ENCODE peak calls at places on chromosome 4, in five cellular contexts. H is mammary epithelial cell, R is stomach, G is breast epithelium, T is OCI-LY7. A is an unnamed sample.
A peak's percentile ranks its signal among the peaks of the same experiment; 100 is the strongest.

GRCh38 chr4:39480902-39481695 is 22.2 kb downstream of the LIAS start:
- DNase-seq in H (no peak), R (no peak), G (no peak), T (no peak), A (no peak)

GRCh38 chr4:53962516-53963225 is 101.7 kb downstream of the CHIC2 start:
- DNase-seq in H (peak; percentile 84), R (no peak), G (no peak), T (no peak), A (no peak)

GRCh38 chr4:23373269-23373668 is 516.6 kb downstream of the PPARGC1A start:
- DNase-seq in H (peak; percentile 48), R (peak; percentile 79), G (no peak), T (no peak), A (no peak)

GRCh38 chr4:179417357-179417756 is 1975.1 kb upstream of the AGA start:
- DNase-seq in H (no peak), R (no peak), G (no peak), T (no peak), A (no peak)

GRCh38 chr4:74456056-74456744 is 11.3 kb downstream of the AREG start:
- DNase-seq in H (peak; percentile 91), R (no peak), G (no peak), T (no peak), A (no peak)

GRCh38 chr4:94995684-94996394 is 238.1 kb downstream of the BMPR1B start:
- DNase-seq in H (peak; percentile 16), R (no peak), G (no peak), T (no peak), A (peak; percentile 11)

GRCh38 chr4:183905593-183906485 is 732 bp downstream of the STOX2 start:
- DNase-seq in H (peak; percentile 43), R (peak; percentile 45), G (no peak), T (no peak), A (no peak)

GRCh38 chr4:122555216-122555615 is 65.7 kb downstream of the IL21 start:
- DNase-seq in H (no peak), R (no peak), G (no peak), T (no peak), A (no peak)

GRCh38 chr4:28787947-28788346 is 1927.3 kb downstream of the STIM2 start:
- DNase-seq in H (no peak), R (no peak), G (no peak), T (no peak), A (no peak)

GRCh38 chr4:184441461-184442392 is 32.6 kb downstream of the IRF2 start:
- DNase-seq in H (no peak), R (no peak), G (no peak), T (no peak), A (no peak)

GRCh38 chr4:137212601-137213000 is 319.7 kb downstream of the PCDH18 start:
- DNase-seq in H (no peak), R (no peak), G (no peak), T (no peak), A (no peak)

GRCh38 chr4:41212221-41213203 is 1.8 kb downstream of the APBB2 start:
- DNase-seq in H (peak; percentile 72), R (peak; percentile 47), G (no peak), T (peak; percentile 83), A (no peak)

GRCh38 chr4:180923476-180923875 is 1319.7 kb upstream of the TENM3 start:
- DNase-seq in H (peak; percentile 51), R (no peak), G (no peak), T (no peak), A (no peak)

GRCh38 chr4:158870282-158871049 is 101.6 kb downstream of the FNIP2 start:
- DNase-seq in H (no peak), R (no peak), G (no peak), T (peak; percentile 49), A (no peak)

GRCh38 chr4:138409670-138410069 is 167.5 kb upstream of the SLC7A11 start:
- DNase-seq in H (no peak), R (no peak), G (no peak), T (no peak), A (no peak)

GRCh38 chr4:105963461-105964400 is 68.5 kb downstream of the NPNT start:
- DNase-seq in H (peak; percentile 59), R (no peak), G (no peak), T (no peak), A (no peak)

GRCh38 chr4:74598611-74599325 is 153.8 kb downstream of the AREG start:
- DNase-seq in H (no peak), R (no peak), G (no peak), T (no peak), A (no peak)

GRCh38 chr4:100257567-100257966 is 67.3 kb upstream of the DDIT4L start:
- DNase-seq in H (peak; percentile 10), R (no peak), G (no peak), T (no peak), A (no peak)

GRCh38 chr4:138256608-138257007 is 14.5 kb upstream of the SLC7A11 start:
- DNase-seq in H (no peak), R (no peak), G (no peak), T (no peak), A (no peak)

GRCh38 chr4:55437356-55437796 is 41.6 kb downstream of the TMEM165 start:
- DNase-seq in H (no peak), R (peak; percentile 33), G (no peak), T (no peak), A (no peak)

GRCh38 chr4:157045507-157046127 is 30.3 kb upstream of the GLRB start:
- DNase-seq in H (peak; percentile 66), R (no peak), G (no peak), T (peak; percentile 7), A (no peak)

GRCh38 chr4:75781328-75781727 is 57.0 kb downstream of the USO1 start:
- DNase-seq in H (no peak), R (no peak), G (no peak), T (no peak), A (no peak)

GRCh38 chr4:75790024-75790423 is 65.6 kb downstream of the USO1 start:
- DNase-seq in H (no peak), R (no peak), G (no peak), T (no peak), A (no peak)

GRCh38 chr4:75786526-75786925 is 62.1 kb downstream of the USO1 start:
- DNase-seq in H (no peak), R (no peak), G (no peak), T (no peak), A (no peak)

DNA sequence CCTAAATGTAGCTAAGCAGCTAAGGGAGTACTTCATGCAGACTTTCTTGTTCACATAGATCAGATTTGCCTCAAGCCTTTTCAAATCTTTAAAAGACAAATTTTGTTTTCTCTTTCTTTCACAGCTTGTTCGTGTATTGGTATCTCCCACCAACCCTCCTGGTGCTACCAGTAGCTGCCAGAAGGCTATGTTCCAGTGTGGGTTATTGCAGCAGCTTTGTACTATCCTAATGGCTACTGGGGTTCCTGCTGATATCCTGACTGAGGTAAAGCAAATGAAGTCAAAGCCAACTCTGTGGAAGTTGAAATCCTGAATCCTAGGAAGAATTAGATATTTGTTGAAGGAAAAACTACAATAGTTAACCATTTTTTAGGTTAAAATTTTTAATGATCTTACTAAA is 62.6 kb downstream of the USO1 start:
- DNase-seq in H (no peak), R (no peak), G (no peak), T (no peak), A (no peak)
- H3K36me3 ChIP-seq in H (peaks cover 20% of the 10 kb centered on the region), R (peaks cover 10% of the 10 kb centered on the region), G (no peaks in the 10 kb centered on the region), T (peaks cover 73% of the 10 kb centered on the region), A (peaks cover 12% of the 10 kb centered on the region)

GRCh38 chr4:165137205-165137604 is 24.5 kb upstream of the TMEM192 start:
- DNase-seq in H (no peak), R (no peak), G (no peak), T (no peak), A (no peak)
- H3K27ac ChIP-seq in H (no peak overlapping the region), R (no peak overlapping the region), G (no peak overlapping the region), T (no peak overlapping the region), A (no peak overlapping the region)

GRCh38 chr4:10087152-10087791 is 29.3 kb downstream of the WDR1 start:
- DNase-seq in H (no peak), R (no peak), G (no peak), T (no peak), A (no peak)

GRCh38 chr4:10088135-10089010 is 28.2 kb downstream of the WDR1 start:
- DNase-seq in H (peak; percentile 93), R (no peak), G (no peak), T (no peak), A (peak; percentile 7)

GRCh38 chr4:10090467-10091250 is 25.9 kb downstream of the WDR1 start:
- DNase-seq in H (no peak), R (no peak), G (no peak), T (no peak), A (no peak)

GRCh38 chr4:10091531-10092181 is 24.9 kb downstream of the WDR1 start:
- DNase-seq in H (no peak), R (no peak), G (no peak), T (no peak), A (no peak)

GRCh38 chr4:10089346-10089745 is 27.3 kb downstream of the WDR1 start:
- DNase-seq in H (no peak), R (peak; percentile 81), G (no peak), T (no peak), A (no peak)
- H3K36me3 ChIP-seq in H (peaks cover 54% of the 10 kb centered on the region), R (peaks cover 81% of the 10 kb centered on the region), G (no peaks in the 10 kb centered on the region), T (peaks cover 99% of the 10 kb centered on the region), A (peaks cover 94% of the 10 kb centered on the region)

GRCh38 chr4:25297528-25298242 is 14.9 kb upstream of the ZCCHC4 start:
- DNase-seq in H (no peak), R (no peak), G (no peak), T (no peak), A (no peak)
- H3K27ac ChIP-seq in H (no peak overlapping the region), R (no peak overlapping the region), G (no peak overlapping the region), T (no peak overlapping the region), A (no peak overlapping the region)

GRCh38 chr4:42492977-42493376 is 95.7 kb downstream of the SHISA3 start:
- DNase-seq in H (no peak), R (no peak), G (no peak), T (no peak), A (no peak)
- H3K36me3 ChIP-seq in H (no peaks in the 10 kb centered on the region), R (no peaks in the 10 kb centered on the region), G (no peaks in the 10 kb centered on the region), T (peaks cover 89% of the 10 kb centered on the region), A (no peaks in the 10 kb centered on the region)